ENCODE peak calls at places on chromosomes 16 and 17, in nine cellular contexts. P is stimulated activated CD8-positive, alpha-beta memory T cell treated with anti-CD3 and anti-CD28 coated beads, Interleukin-2, amount 100 ng/mL, for 1 hour; U is GM13977; J is upper lobe of right lung; L is epithelial cell of prostate; K is astrocyte of the hippocampus; S is epithelial cell of esophagus; A is heart left ventricle; E is small intestine. Q is an unnamed sample.

GRCh38 chr16:24915019-24915418 is 69.3 kb downstream of the SLC5A11 start:
- DNase-seq in L (no peak), K (no peak), J (no peak), P (no peak), E (no peak), A (no peak), U (no peak), S (no peak), Q (no peak)

GRCh38 chr17:76869878-76870714 is 1.9 kb downstream of the MGAT5B start:
- DNase-seq in A (no peak), K (peak), L (no peak), S (no peak), P (no peak), U (no peak), J (no peak), E (no peak), Q (no peak)

GRCh38 chr17:44200478-44201155 is 933 bp upstream of the ATXN7L3 start:
- DNase-seq in L (no peak), P (no peak), A (no peak), E (peak), U (no peak), S (no peak), J (no peak), K (no peak), Q (no peak)

GRCh38 chr17:82959990-82960418 is 119.4 kb upstream of the METRNL start:
- DNase-seq in S (no peak), P (no peak), J (peak), L (no peak), E (no peak), A (peak), U (no peak), K (no peak), Q (no peak)

GRCh38 chr17:15498107-15498506 is 30.7 kb upstream of the CDRT4 start:
- DNase-seq in L (no peak), P (no peak), U (no peak), J (no peak), S (no peak), A (no peak), K (peak), E (no peak), Q (no peak)

GRCh38 chr17:32283745-32284207 is 18.1 kb downstream of the RHBDL3 start:
- DNase-seq in J (no peak), U (no peak), L (no peak), P (no peak), A (no peak), E (no peak), K (peak), S (no peak), Q (no peak)

GRCh38 chr17:1241904-1242303 is 28.3 kb upstream of the BHLHA9 start:
- DNase-seq in U (no peak), L (no peak), E (no peak), S (no peak), A (no peak), P (no peak), K (peak), J (no peak), Q (no peak)

GRCh38 chr17:19787733-19788357 is 39.7 kb upstream of the ALDH3A1 start:
- DNase-seq in P (no peak), J (no peak), E (peak), S (peak), A (no peak), K (no peak), L (no peak), U (no peak), Q (no peak)

GRCh38 chr16:16006650-16007049 is 57.2 kb downstream of the ABCC1 start:
- DNase-seq in E (no peak), J (no peak), A (no peak), P (no peak), U (no peak), L (no peak), K (no peak), S (no peak), Q (no peak)

GRCh38 chr16:85712841-85713240 is 24.1 kb upstream of the GINS2 start:
- DNase-seq in L (no peak), A (no peak), K (no peak), J (no peak), E (peak), P (no peak), S (no peak), U (no peak), Q (no peak)

Q was measured in activated effector memory CD4-positive, alpha-beta T cell treated with Interleukin-2 at 50 U/mL for 16 hours.